ENCODE peak calls at places on chromosome 6, in six cellular contexts. P, X, Y, U, S and V are unnamed samples.

GRCh38 chr6:100260584-100260983 is 204.1 kb downstream of the SIM1 start:
- DNase-seq in P (no peak), X (no peak), Y (no peak), U (no peak), S (no peak), V (no peak)

GRCh38 chr6:109336221-109336955 is 45.9 kb downstream of the CD164 start:
- DNase-seq in P (no peak), X (no peak), Y (no peak), U (no peak), S (no peak), V (no peak)

GRCh38 chr6:111423960-111424846 is 58.8 kb downstream of the REV3L start:
- DNase-seq in P (no peak), X (no peak), Y (peak), U (no peak), S (no peak), V (no peak)

GRCh38 chr6:166775180-166775922 is 148.3 kb upstream of the RPS6KA2 start:
- DNase-seq in P (no peak), X (no peak), Y (peak), U (peak), S (peak), V (peak)

GRCh38 chr6:66808771-66809170 is 1101.7 kb upstream of the EYS start:
- DNase-seq in P (no peak), X (no peak), Y (no peak), U (no peak), S (no peak), V (no peak)

GRCh38 chr6:42693725-42694323 is 28.6 kb downstream of the PRPH2 start:
- DNase-seq in P (no peak), X (no peak), Y (no peak), U (no peak), S (no peak), V (no peak)

GRCh38 chr6:45987866-45988265 is 27.8 kb downstream of the CLIC5 start:
- DNase-seq in P (no peak), X (no peak), Y (no peak), U (no peak), S (no peak), V (no peak)

GRCh38 chr6:62429781-62430180 is 143.8 kb upstream of the KHDRBS2 start:
- DNase-seq in P (no peak), X (no peak), Y (no peak), U (no peak), S (no peak), V (no peak)

GRCh38 chr6:140766999-140767398 is 1365.7 kb upstream of the GJE1 start:
- DNase-seq in P (no peak), X (no peak), Y (no peak), U (no peak), S (no peak), V (no peak)

GRCh38 chr6:16684896-16685554 is 76.2 kb downstream of the ATXN1 start:
- DNase-seq in P (peak), X (no peak), Y (no peak), U (no peak), S (no peak), V (no peak)

GRCh38 chr6:70424296-70424695 is 11.0 kb downstream of the FAM135A start:
- DNase-seq in P (no peak), X (no peak), Y (no peak), U (no peak), S (no peak), V (no peak)

GRCh38 chr6:138655828-138656227 is 117.7 kb upstream of the CCDC28A start:
- DNase-seq in P (no peak), X (no peak), Y (no peak), U (no peak), S (no peak), V (no peak)

GRCh38 chr6:146962332-146962731 is 241.9 kb upstream of the STXBP5 start:
- DNase-seq in P (no peak), X (no peak), Y (no peak), U (no peak), S (no peak), V (no peak)

GRCh38 chr6:8539446-8539845 is 104.1 kb upstream of the SLC35B3 start:
- DNase-seq in P (no peak), X (no peak), Y (peak), U (peak), S (no peak), V (no peak)

GRCh38 chr6:163531122-163531521 is 116.6 kb downstream of the QKI start:
- DNase-seq in P (no peak), X (no peak), Y (no peak), U (no peak), S (no peak), V (no peak)

GRCh38 chr6:121297699-121298098 is 36.6 kb downstream of the TBC1D32 start:
- DNase-seq in P (no peak), X (no peak), Y (no peak), U (no peak), S (no peak), V (no peak)

GRCh38 chr6:33419580-33420492 is at the start of gene SYNGAP1:
- DNase-seq in P (no peak), X (no peak), Y (peak), U (no peak), S (no peak), V (no peak)

GRCh38 chr6:157791461-157791860 is 31.6 kb upstream of the SNX9 start:
- DNase-seq in P (no peak), X (no peak), Y (no peak), U (no peak), S (no peak), V (no peak)

GRCh38 chr6:79373246-79373645 is 138.8 kb upstream of the HMGN3 start:
- DNase-seq in P (no peak), X (no peak), Y (no peak), U (no peak), S (no peak), V (no peak)

GRCh38 chr6:130967502-130968469 is 95.3 kb downstream of the EPB41L2 start:
- DNase-seq in P (no peak), X (no peak), Y (no peak), U (no peak), S (no peak), V (no peak)

GRCh38 chr6:129947797-129948196 is 70.6 kb upstream of the L3MBTL3 start:
- DNase-seq in P (no peak), X (no peak), Y (no peak), U (no peak), S (no peak), V (no peak)

GRCh38 chr6:136786708-136787107 is 5.6 kb downstream of the MAP3K5 start:
- DNase-seq in P (no peak), X (no peak), Y (no peak), U (no peak), S (no peak), V (no peak)

GRCh38 chr6:90088009-90088408 is 193.7 kb downstream of the GJA10 start:
- DNase-seq in P (no peak), X (no peak), Y (no peak), U (no peak), S (no peak), V (no peak)

GRCh38 chr6:131789219-131789618 is 18.6 kb upstream of the ENPP1 start:
- DNase-seq in P (no peak), X (no peak), Y (no peak), U (no peak), S (no peak), V (no peak)

GRCh38 chr6:168871535-168872106 is 382.0 kb downstream of the THBS2 start:
- DNase-seq in P (no peak), X (no peak), Y (no peak), U (no peak), S (no peak), V (no peak)

GRCh38 chr6:10272591-10272990 is 142.3 kb downstream of the TFAP2A start:
- DNase-seq in P (no peak), X (no peak), Y (no peak), U (no peak), S (no peak), V (no peak)

GRCh38 chr6:23633986-23634385 is 492.0 kb upstream of the NRSN1 start:
- DNase-seq in P (no peak), X (no peak), Y (no peak), U (no peak), S (no peak), V (no peak)
- TF ChIP-seq TAF1 in P (no peak), X (no peak), Y (no peak), U (no peak), S (no peak), V (no peak)

GRCh38 chr6:75611702-75612375 is 10.2 kb downstream of the SENP6 start:
- DNase-seq in P (no peak), X (no peak), Y (no peak), U (no peak), S (no peak), V (no peak)

GRCh38 chr6:75608304-75608703 is 6.6 kb downstream of the SENP6 start:
- DNase-seq in P (no peak), X (no peak), Y (no peak), U (no peak), S (no peak), V (no peak)

GRCh38 chr6:75611011-75611701 is 9.5 kb downstream of the SENP6 start:
- DNase-seq in P (no peak), X (no peak), Y (no peak), U (no peak), S (no peak), V (no peak)

GRCh38 chr6:75609639-75610590 is 8.2 kb downstream of the SENP6 start:
- DNase-seq in P (no peak), X (no peak), Y (no peak), U (no peak), S (no peak), V (no peak)

GRCh38 chr6:75608955-75609533 is 7.4 kb downstream of the SENP6 start:
- DNase-seq in P (no peak), X (no peak), Y (no peak), U (no peak), S (no peak), V (no peak)
- TF ChIP-seq TAF1 in P (no peak), X (no peak), Y (no peak), U (no peak), S (no peak), V (no peak)

DNA sequence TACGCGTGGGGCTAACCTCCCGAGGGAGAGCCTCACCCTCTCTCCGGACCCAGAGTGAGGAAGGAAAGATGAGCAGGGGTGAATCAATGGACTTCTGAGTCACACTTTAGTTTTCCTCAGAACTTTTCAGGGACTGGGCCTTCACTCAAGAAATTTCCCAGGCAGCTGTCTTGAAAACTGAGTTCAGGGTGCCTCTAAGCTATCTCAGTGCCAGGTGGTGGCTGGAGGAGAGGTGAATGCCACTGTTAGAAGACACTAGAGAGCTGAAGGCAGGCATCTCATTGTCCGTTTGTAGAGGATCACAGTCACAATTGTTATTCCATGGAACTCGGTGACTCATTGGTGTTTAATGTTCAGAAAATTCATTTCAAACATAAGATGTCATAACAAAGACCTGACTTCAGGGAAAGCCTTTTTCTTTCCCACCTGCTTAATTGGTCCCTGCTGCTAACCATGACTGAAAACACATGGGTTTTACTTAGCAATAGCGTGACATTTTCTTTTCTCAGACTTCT is 5.3 kb upstream of the SERPINB6 start:
- DNase-seq in P (no peak), X (no peak), Y (no peak), U (no peak), S (no peak), V (no peak)
- TF ChIP-seq TAF1 in P (no peak), X (no peak), Y (no peak), U (no peak), S (no peak), V (no peak)

GRCh38 chr6:53336070-53336469 is 12.7 kb downstream of the ELOVL5 start:
- DNase-seq in P (no peak), X (no peak), Y (no peak), U (no peak), S (no peak), V (no peak)

GRCh38 chr6:53333439-53334408 is 15.0 kb downstream of the ELOVL5 start:
- DNase-seq in P (no peak), X (no peak), Y (no peak), U (no peak), S (no peak), V (no peak)

GRCh38 chr6:53338304-53338703 is 10.4 kb downstream of the ELOVL5 start:
- DNase-seq in P (no peak), X (no peak), Y (no peak), U (no peak), S (no peak), V (no peak)

GRCh38 chr6:53331678-53332077 is 17.1 kb downstream of the ELOVL5 start:
- DNase-seq in P (no peak), X (no peak), Y (no peak), U (no peak), S (no peak), V (no peak)

GRCh38 chr6:53335224-53335994 is 13.3 kb downstream of the ELOVL5 start:
- DNase-seq in P (peak), X (no peak), Y (no peak), U (no peak), S (no peak), V (no peak)
- TF ChIP-seq TAF1 in P (peak), X (no peak), Y (no peak), U (no peak), S (no peak), V (no peak)

GRCh38 chr6:1222426-1223311 is 89.2 kb upstream of the FOXQ1 start:
- DNase-seq in P (no peak), X (no peak), Y (no peak), U (no peak), S (no peak), V (no peak)
- TF ChIP-seq TAF1 in P (no peak), X (no peak), Y (no peak), U (no peak), S (no peak), V (no peak)

GRCh38 chr6:155528982-155529453 is 73.4 kb upstream of the NOX3 start:
- DNase-seq in P (no peak), X (no peak), Y (no peak), U (no peak), S (no peak), V (no peak)
- TF ChIP-seq TAF1 in P (no peak), X (no peak), Y (no peak), U (no peak), S (no peak), V (no peak)

DNA sequence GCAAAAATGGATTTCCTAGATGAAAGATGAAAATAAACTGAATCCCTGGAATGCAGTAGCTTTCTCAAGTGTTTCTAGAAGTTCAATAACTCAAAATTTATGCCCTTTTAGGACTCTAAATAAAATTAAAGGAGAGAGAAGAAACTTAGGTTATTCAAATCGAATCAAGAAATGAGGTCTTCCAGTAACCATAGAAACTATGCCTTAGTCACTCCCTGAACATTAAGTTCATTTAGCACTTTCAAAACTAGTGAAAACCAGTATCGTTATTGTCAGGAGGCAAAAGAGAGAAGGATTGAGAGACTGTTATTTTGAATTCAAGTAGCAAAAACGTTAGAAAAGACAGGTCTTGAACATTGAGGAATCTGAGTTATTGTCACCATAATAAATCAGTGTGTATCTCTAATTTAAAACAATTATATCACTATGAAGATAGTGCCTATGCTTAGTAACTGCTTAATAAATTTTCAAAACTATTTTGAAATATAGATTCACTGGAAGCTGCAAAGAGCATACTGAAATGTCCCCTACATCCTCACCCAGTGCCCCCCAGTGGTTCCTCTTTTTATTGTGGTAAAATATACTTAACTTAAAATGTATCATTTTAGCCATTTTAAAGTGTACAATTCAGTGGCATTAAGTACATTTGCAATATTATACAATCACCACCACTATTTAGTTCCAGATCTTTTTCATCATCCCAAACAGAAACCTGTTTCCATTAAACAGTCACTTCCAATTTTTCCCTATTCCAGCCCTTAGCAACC is 4.6 kb downstream of the RPP21 start:
- DNase-seq in P (no peak), X (no peak), Y (no peak), U (no peak), S (no peak), V (no peak)
- TF ChIP-seq TAF1 in P (no peak), X (no peak), Y (no peak), U (no peak), S (no peak), V (no peak)